ENCODE peak calls at places on chromosomes 16 and 17, in seven cellular contexts. A is stimulated activated CD4-positive, alpha-beta T cell treated with anti-CD3 and anti-CD28 coated beads, Interleukin-1b, Interleukin-23, amount 100 ng/mL, for 24 hours; K is COR-L47; B is T-helper 17 cell; N is progenitor cell of endocrine pancreas; T is T47D; P is MCF 10A. Y is an unnamed sample.

GRCh38 chr17:65588194-65588808 is 26.9 kb upstream of the AXIN2 start:
- DNase-seq in A (no peak), N (no peak), P (no peak), T (no peak), K (peak; percentile 33), B (no peak), Y (no peak)

GRCh38 chr17:47279062-47279801 is 25.6 kb downstream of the ITGB3 start:
- DNase-seq in A (no peak), P (peak; percentile 98), B (no peak), K (no peak), T (no peak), N (no peak), Y (peak; percentile 30)

GRCh38 chr17:2068589-2069051 is 13.7 kb downstream of the HIC1 start:
- DNase-seq in K (no peak), B (no peak), P (no peak), A (no peak), T (no peak), N (no peak), Y (no peak)

GRCh38 chr17:51860934-51861561 is 297.5 kb downstream of the CA10 start:
- DNase-seq in K (peak; percentile 0), A (no peak), P (peak; percentile 64), T (peak; percentile 5), N (peak; percentile 42), B (no peak), Y (no peak)

GRCh38 chr16:89899879-89900481 is 18.7 kb upstream of the MC1R start:
- DNase-seq in T (no peak), B (no peak), N (no peak), P (no peak), A (no peak), K (no peak), Y (no peak)

GRCh38 chr17:61159415-61159814 is 240.2 kb upstream of the TBX2 start:
- DNase-seq in T (no peak), N (no peak), K (no peak), B (no peak), P (no peak), A (no peak), Y (no peak)

GRCh38 chr16:20849587-20850390 is 43.5 kb downstream of the REXO5 start:
- DNase-seq in K (no peak), B (peak; percentile 32), N (peak; percentile 59), T (no peak), P (peak; percentile 78), A (peak; percentile 38), Y (peak; percentile 46)

GRCh38 chr17:6995500-6996255 is at the start of gene ALOX12:
- DNase-seq in A (no peak), K (no peak), B (no peak), T (no peak), N (no peak), P (no peak), Y (peak; percentile 70)

GRCh38 chr16:53504665-53505064 is 1.7 kb upstream of the AKTIP start:
- DNase-seq in A (no peak), K (no peak), B (no peak), P (no peak), T (no peak), N (no peak), Y (no peak)

GRCh38 chr16:68756250-68757051 is 19.4 kb downstream of the CDH1 start:
- DNase-seq in P (peak; percentile 97), K (no peak), A (peak; percentile 82), N (no peak), T (peak; percentile 35), B (no peak), Y (peak; percentile 97)

GRCh38 chr17:28645576-28645939 is 600 bp upstream of the BLTP2 start:
- DNase-seq in A (no peak), T (no peak), P (no peak), K (no peak), N (no peak), B (no peak), Y (no peak)

GRCh38 chr17:40321502-40322416 is 12.8 kb downstream of the RARA start:
- DNase-seq in P (no peak), B (no peak), K (peak; percentile 75), T (no peak), A (no peak), N (no peak), Y (no peak)

GRCh38 chr16:2786061-2786825 is 1.1 kb downstream of the PRSS33 start:
- DNase-seq in P (no peak), N (no peak), B (no peak), K (no peak), T (no peak), A (no peak), Y (no peak)

GRCh38 chr16:16052916-16053315 is 103.5 kb downstream of the ABCC1 start:
- DNase-seq in B (no peak), T (no peak), A (no peak), N (no peak), K (no peak), P (no peak), Y (no peak)

GRCh38 chr16:50821586-50821985 is 79.7 kb downstream of the CYLD start:
- DNase-seq in K (no peak), T (no peak), B (no peak), A (no peak), N (no peak), P (peak; percentile 70), Y (no peak)

GRCh38 chr17:33056392-33057146 is 64.9 kb downstream of the SPACA3 start:
- DNase-seq in B (no peak), N (no peak), P (no peak), K (no peak), T (no peak), A (no peak), Y (no peak)

GRCh38 chr16:2035431-2036199 is 8.9 kb downstream of the NHERF2 start:
- DNase-seq in P (no peak), K (peak; percentile 64), T (peak; percentile 69), B (no peak), A (no peak), N (no peak), Y (no peak)

GRCh38 chr17:79125503-79125902 is 50.9 kb downstream of the ENGASE start:
- DNase-seq in T (no peak), P (no peak), A (no peak), B (no peak), K (peak; percentile 62), N (no peak), Y (no peak)

GRCh38 chr17:41975099-41976083 is 8.8 kb downstream of the CNP start:
- DNase-seq in A (no peak), B (no peak), T (no peak), N (no peak), K (no peak), P (no peak), Y (no peak)

GRCh38 chr16:30503403-30504296 is 22.7 kb downstream of the ZNF768 start:
- DNase-seq in T (no peak), A (no peak), K (no peak), B (no peak), P (no peak), N (no peak), Y (no peak)

GRCh38 chr17:9023389-9024210 is 2.3 kb downstream of the NTN1 start:
- DNase-seq in N (no peak), K (no peak), B (no peak), T (no peak), A (no peak), P (no peak), Y (no peak)

GRCh38 chr17:83170571-83171260 is 91.3 kb downstream of the METRNL start:
- DNase-seq in T (no peak), B (no peak), K (no peak), N (no peak), A (no peak), P (no peak), Y (no peak)

GRCh38 chr16:47664653-47665325 is 203.7 kb downstream of the PHKB start:
- DNase-seq in P (no peak), K (no peak), B (no peak), T (no peak), A (no peak), N (no peak), Y (no peak)

GRCh38 chr16:27677300-27677699 is 127.4 kb downstream of the KATNIP start:
- DNase-seq in N (no peak), T (no peak), A (no peak), B (no peak), K (no peak), P (no peak), Y (no peak)

GRCh38 chr17:17494499-17495447 is 1.4 kb downstream of the RASD1 start:
- DNase-seq in N (peak; percentile 39), B (no peak), T (no peak), K (no peak), P (no peak), A (no peak), Y (no peak)

GRCh38 chr16:3498988-3499387 is 1.8 kb upstream of the CLUAP1 start:
- DNase-seq in K (no peak), P (no peak), B (no peak), A (no peak), T (no peak), N (no peak), Y (no peak)

GRCh38 chr16:87121816-87122215 is 195.4 kb downstream of the C16orf95 start:
- DNase-seq in A (no peak), T (no peak), B (no peak), P (no peak), N (no peak), K (no peak), Y (no peak)

GRCh38 chr16:50235581-50235980 is 30.8 kb upstream of the ADCY7 start:
- DNase-seq in A (no peak), T (no peak), K (no peak), P (peak; percentile 40), N (no peak), B (no peak), Y (no peak)

GRCh38 chr17:57927048-57927723 is 28.0 kb downstream of the CUEDC1 start:
- DNase-seq in K (peak; percentile 83), P (peak; percentile 77), T (peak; percentile 64), A (no peak), N (no peak), B (no peak), Y (peak; percentile 47)

GRCh38 chr16:23833504-23833903 is 2.3 kb upstream of the PRKCB start:
- DNase-seq in P (no peak), K (no peak), A (no peak), B (no peak), N (no peak), T (no peak), Y (no peak)

GRCh38 chr17:76736349-76737081 is 616 bp downstream of the SRSF2 start:
- DNase-seq in T (peak; percentile 45), N (peak; percentile 68), A (peak; percentile 50), B (peak; percentile 59), P (peak; percentile 45), K (peak; percentile 75), Y (peak; percentile 40)

GRCh38 chr16:89395150-89396142 is 94.9 kb downstream of the ANKRD11 start:
- DNase-seq in P (peak; percentile 98), N (no peak), A (no peak), B (no peak), K (no peak), T (peak; percentile 95), Y (peak; percentile 95)

GRCh38 chr17:36937001-36937960 is at the start of gene LHX1:
- DNase-seq in N (no peak), A (no peak), K (no peak), B (no peak), T (no peak), P (no peak), Y (no peak)

GRCh38 chr17:6561446-6561845 is 5.1 kb upstream of the PITPNM3 start:
- DNase-seq in A (no peak), B (no peak), K (no peak), N (no peak), T (no peak), P (no peak), Y (no peak)

GRCh38 chr17:38743556-38744171 is 4.5 kb downstream of the PCGF2 start:
- DNase-seq in P (no peak), N (no peak), A (no peak), T (peak; percentile 79), K (peak; percentile 92), B (no peak), Y (no peak)

GRCh38 chr16:8919934-8920465 is 37.8 kb downstream of the LITAFD start:
- DNase-seq in N (no peak), B (no peak), K (no peak), P (no peak), T (no peak), A (no peak), Y (no peak)

Y was measured in RWPE1.